ENCODE peak calls at places on chromosomes 13 and 19, in four cellular contexts. One of them, this sample, is unnamed.

GRCh38 chr19:38073806-38074685 is 150.0 kb downstream of the DPF1 start:
- DNase-seq in SW480: no peak
- DNase-seq in hepatic stellate cell: no peak
- DNase-seq in NCI-H2081: no peak
- DNase-seq in this sample: no peak

GRCh38 chr19:51621178-51621577 is 9.0 kb downstream of the SIGLEC5 start:
- DNase-seq in hepatic stellate cell: no peak
- DNase-seq in NCI-H2081: no peak
- DNase-seq in SW480: no peak
- DNase-seq in this sample: no peak

GRCh38 chr19:46958542-46958941 is 61.1 kb upstream of the NPAS1 start:
- DNase-seq in hepatic stellate cell: no peak
- DNase-seq in NCI-H2081: no peak
- DNase-seq in SW480: no peak
- DNase-seq in this sample: no peak

GRCh38 chr19:40862785-40863184 is 12.5 kb upstream of the CYP2A6 start:
- DNase-seq in SW480: no peak
- DNase-seq in NCI-H2081: no peak
- DNase-seq in hepatic stellate cell: no peak
- DNase-seq in this sample: no peak

GRCh38 chr19:49957262-49957915 is 3.6 kb downstream of the SIGLEC11 start:
- DNase-seq in hepatic stellate cell: no peak
- DNase-seq in SW480: no peak
- DNase-seq in NCI-H2081: no peak
- DNase-seq in this sample: peak

GRCh38 chr19:38266981-38267597 is 2.7 kb downstream of the SPINT2 start:
- DNase-seq in NCI-H2081: no peak
- DNase-seq in hepatic stellate cell: peak
- DNase-seq in SW480: peak
- DNase-seq in this sample: peak

GRCh38 chr13:50128406-50129048 is 113.3 kb downstream of the KCNRG start:
- DNase-seq in NCI-H2081: no peak
- DNase-seq in hepatic stellate cell: no peak
- DNase-seq in SW480: no peak
- DNase-seq in this sample: no peak

GRCh38 chr19:23978068-23978467 is 63.4 kb downstream of the ZNF726 start:
- DNase-seq in NCI-H2081: no peak
- DNase-seq in hepatic stellate cell: no peak
- DNase-seq in SW480: no peak
- DNase-seq in this sample: no peak

GRCh38 chr19:9857920-9858746 is 23.0 kb downstream of the PIN1 start:
- DNase-seq in NCI-H2081: no peak
- DNase-seq in hepatic stellate cell: no peak
- DNase-seq in SW480: no peak
- DNase-seq in this sample: no peak

GRCh38 chr13:113935081-113935511 is 38.8 kb downstream of the C13orf46 start:
- DNase-seq in NCI-H2081: no peak
- DNase-seq in hepatic stellate cell: no peak
- DNase-seq in SW480: no peak
- DNase-seq in this sample: no peak

GRCh38 chr13:51122868-51123267 is 11.8 kb upstream of the C13orf42 start:
- DNase-seq in SW480: peak
- DNase-seq in hepatic stellate cell: no peak
- DNase-seq in NCI-H2081: no peak
- DNase-seq in this sample: no peak

GRCh38 chr13:112733112-112733511 is 43.3 kb downstream of the ATP11A start:
- DNase-seq in SW480: no peak
- DNase-seq in NCI-H2081: peak
- DNase-seq in hepatic stellate cell: no peak
- DNase-seq in this sample: no peak

GRCh38 chr19:1455002-1455335 is 5.0 kb downstream of the APC2 start:
- DNase-seq in hepatic stellate cell: no peak
- DNase-seq in NCI-H2081: peak
- DNase-seq in SW480: peak
- DNase-seq in this sample: no peak

GRCh38 chr19:42267644-42268141 is 1.4 kb upstream of the CIC start:
- DNase-seq in hepatic stellate cell: no peak
- DNase-seq in SW480: no peak
- DNase-seq in NCI-H2081: no peak
- DNase-seq in this sample: no peak

GRCh38 chr13:104132849-104133248 is 1066.6 kb upstream of the SLC10A2 start:
- DNase-seq in NCI-H2081: no peak
- DNase-seq in hepatic stellate cell: no peak
- DNase-seq in SW480: no peak
- DNase-seq in this sample: no peak

GRCh38 chr19:55546822-55547614 is 1.7 kb upstream of the SBK3 start:
- DNase-seq in hepatic stellate cell: peak
- DNase-seq in NCI-H2081: no peak
- DNase-seq in SW480: no peak
- DNase-seq in this sample: peak

GRCh38 chr13:81302125-81302524 is 961.2 kb upstream of the SPRY2 start:
- DNase-seq in NCI-H2081: no peak
- DNase-seq in hepatic stellate cell: no peak
- DNase-seq in SW480: no peak
- DNase-seq in this sample: no peak

GRCh38 chr13:50509771-50510441 is 333.6 kb downstream of the DLEU7 start:
- DNase-seq in NCI-H2081: no peak
- DNase-seq in SW480: no peak
- DNase-seq in hepatic stellate cell: no peak
- DNase-seq in this sample: no peak

GRCh38 chr13:48511621-48512232 is 21.2 kb downstream of the RCBTB2 start:
- DNase-seq in hepatic stellate cell: no peak
- DNase-seq in SW480: no peak
- DNase-seq in NCI-H2081: no peak
- DNase-seq in this sample: no peak

GRCh38 chr13:40410315-40410714 is 256.1 kb downstream of the FOXO1 start:
- DNase-seq in SW480: no peak
- DNase-seq in hepatic stellate cell: no peak
- DNase-seq in NCI-H2081: no peak
- DNase-seq in this sample: no peak

GRCh38 chr13:110200276-110200675 is 106.7 kb downstream of the COL4A1 start:
- DNase-seq in NCI-H2081: no peak
- DNase-seq in SW480: no peak
- DNase-seq in hepatic stellate cell: no peak
- DNase-seq in this sample: no peak

GRCh38 chr13:98528663-98529064 is 48.2 kb downstream of the STK24 start:
- DNase-seq in hepatic stellate cell: no peak
- DNase-seq in NCI-H2081: no peak
- DNase-seq in SW480: no peak
- DNase-seq in this sample: peak

GRCh38 chr13:109857803-109858202 is 71.4 kb upstream of the IRS2 start:
- DNase-seq in hepatic stellate cell: no peak
- DNase-seq in SW480: no peak
- DNase-seq in NCI-H2081: no peak
- DNase-seq in this sample: no peak

GRCh38 chr19:35031072-35031881 is 1.0 kb downstream of the SCN1B start:
- DNase-seq in hepatic stellate cell: peak
- DNase-seq in NCI-H2081: peak
- DNase-seq in SW480: no peak
- DNase-seq in this sample: no peak

GRCh38 chr19:54325194-54325621 is 12.2 kb upstream of the LILRA5 start:
- DNase-seq in SW480: peak
- DNase-seq in hepatic stellate cell: peak
- DNase-seq in NCI-H2081: peak
- DNase-seq in this sample: no peak

GRCh38 chr19:45568732-45569131 is 15.9 kb downstream of the OPA3 start:
- DNase-seq in hepatic stellate cell: no peak
- DNase-seq in SW480: no peak
- DNase-seq in NCI-H2081: no peak
- DNase-seq in this sample: no peak

GRCh38 chr13:100608906-100609305 is 20.3 kb upstream of the GGACT start:
- DNase-seq in hepatic stellate cell: no peak
- DNase-seq in SW480: no peak
- DNase-seq in NCI-H2081: no peak
- DNase-seq in this sample: no peak

GRCh38 chr13:66405908-66406802 is 824.0 kb downstream of the PCDH9 start:
- DNase-seq in NCI-H2081: no peak
- DNase-seq in SW480: no peak
- DNase-seq in hepatic stellate cell: peak
- DNase-seq in this sample: no peak

GRCh38 chr19:28999733-29000433 is 213.1 kb downstream of the UQCRFS1 start:
- DNase-seq in NCI-H2081: no peak
- DNase-seq in SW480: no peak
- DNase-seq in hepatic stellate cell: no peak
- DNase-seq in this sample: peak

GRCh38 chr19:5128251-5128931 is 159.5 kb downstream of the KDM4B start:
- DNase-seq in hepatic stellate cell: peak
- DNase-seq in SW480: no peak
- DNase-seq in NCI-H2081: no peak
- DNase-seq in this sample: peak

GRCh38 chr13:113836917-113837553 is 26.8 kb downstream of the GAS6 start:
- DNase-seq in NCI-H2081: peak
- DNase-seq in SW480: peak
- DNase-seq in hepatic stellate cell: peak
- DNase-seq in this sample: peak

GRCh38 chr19:10682397-10683063 is 18.7 kb upstream of the QTRT1 start:
- DNase-seq in SW480: no peak
- DNase-seq in hepatic stellate cell: no peak
- DNase-seq in NCI-H2081: no peak
- DNase-seq in this sample: no peak

This sample was measured in thyroid gland.